ENCODE peak calls at places on chromosomes 1 and 21, in six cellular contexts. C is HepG2, H is GM12878, O is H1, V is SK-N-SH, L is K562. R is an unnamed sample.

GRCh38 chr1:88075813-88076212 is 608.3 kb upstream of the PKN2 start:
- DNase-seq in C (no peak), H (no peak), O (no peak), V (no peak), L (no peak), R (no peak)

GRCh38 chr1:183635112-183635605 is 424 bp downstream of the ARPC5 start:
- DNase-seq in C (no peak), H (no peak), O (no peak), V (peak), L (peak), R (peak)

GRCh38 chr1:226986496-226987178 is 46.5 kb downstream of the COQ8A start:
- DNase-seq in C (no peak), H (no peak), O (no peak), V (no peak), L (no peak), R (no peak)

GRCh38 chr1:175225805-175226129 is 33.2 kb upstream of the KIAA0040 start:
- DNase-seq in C (no peak), H (no peak), O (no peak), V (no peak), L (peak), R (no peak)

GRCh38 chr1:66598670-66599069 is 64.7 kb downstream of the SGIP1 start:
- DNase-seq in C (no peak), H (no peak), O (no peak), V (no peak), L (no peak), R (no peak)

GRCh38 chr21:45670731-45671130 is 27.2 kb downstream of the PCBP3 start:
- DNase-seq in C (no peak), H (no peak), O (no peak), V (no peak), L (no peak), R (no peak)

GRCh38 chr1:68975534-68975933 is 478.7 kb upstream of the DEPDC1 start:
- DNase-seq in C (no peak), H (no peak), O (no peak), V (peak), L (no peak), R (no peak)

GRCh38 chr21:15250384-15250783 is 185.6 kb upstream of the NRIP1 start:
- DNase-seq in C (no peak), H (no peak), O (no peak), V (no peak), L (no peak), R (no peak)

GRCh38 chr1:218482683-218483082 is 137.5 kb downstream of the TGFB2 start:
- DNase-seq in C (no peak), H (no peak), O (no peak), V (no peak), L (no peak), R (no peak)

GRCh38 chr1:56331892-56332567 is 247.3 kb downstream of the PLPP3 start:
- DNase-seq in C (peak), H (peak), O (no peak), V (no peak), L (no peak), R (no peak)

GRCh38 chr1:207414606-207415108 is 39.5 kb upstream of the CR2 start:
- DNase-seq in C (no peak), H (peak), O (no peak), V (no peak), L (no peak), R (no peak)

GRCh38 chr1:80054129-80054528 is 1047.6 kb upstream of the ADGRL4 start:
- DNase-seq in C (no peak), H (no peak), O (no peak), V (peak), L (peak), R (peak)

GRCh38 chr1:43206721-43207228 is 34.6 kb downstream of the CFAP57 start:
- DNase-seq in C (peak), H (no peak), O (peak), V (no peak), L (no peak), R (peak)

GRCh38 chr1:41955461-41956159 is 36.9 kb upstream of the HIVEP3 start:
- DNase-seq in C (no peak), H (peak), O (peak), V (no peak), L (no peak), R (no peak)

GRCh38 chr1:54474500-54475235 is 68.5 kb upstream of the SSBP3 start:
- DNase-seq in C (no peak), H (no peak), O (no peak), V (peak), L (peak), R (no peak)

GRCh38 chr1:38819516-38819915 is 40.1 kb downstream of the RRAGC start:
- DNase-seq in C (no peak), H (no peak), O (no peak), V (no peak), L (no peak), R (no peak)

GRCh38 chr1:9872430-9873165 is 37.5 kb downstream of the CTNNBIP1 start:
- DNase-seq in C (no peak), H (no peak), O (no peak), V (no peak), L (no peak), R (no peak)

GRCh38 chr1:41936107-41936506 is 17.4 kb upstream of the HIVEP3 start:
- DNase-seq in C (no peak), H (no peak), O (no peak), V (no peak), L (no peak), R (no peak)

GRCh38 chr21:44533891-44534627 is 5.9 kb downstream of the KRTAP10-1 start:
- DNase-seq in C (no peak), H (no peak), O (no peak), V (peak), L (peak), R (peak)

GRCh38 chr21:14114251-14114650 is 96.5 kb downstream of the LIPI start:
- DNase-seq in C (no peak), H (no peak), O (no peak), V (no peak), L (no peak), R (peak)

GRCh38 chr1:193568451-193568985 is 382.1 kb upstream of the B3GALT2 start:
- DNase-seq in C (no peak), H (no peak), O (no peak), V (no peak), L (no peak), R (no peak)

GRCh38 chr1:156295391-156295947 is at the start of gene GLMP:
- DNase-seq in C (peak), H (no peak), O (no peak), V (peak), L (peak), R (peak)

GRCh38 chr1:9466780-9467755 is 72.2 kb upstream of the SLC25A33 start:
- DNase-seq in C (no peak), H (no peak), O (no peak), V (no peak), L (no peak), R (no peak)

GRCh38 chr1:27306071-27306470 is 15.9 kb upstream of the TMEM222 start:
- DNase-seq in C (no peak), H (no peak), O (no peak), V (no peak), L (no peak), R (no peak)

GRCh38 chr1:6982443-6982842 is 197.2 kb downstream of the CAMTA1 start:
- DNase-seq in C (no peak), H (no peak), O (no peak), V (no peak), L (no peak), R (no peak)

GRCh38 chr1:201116091-201116490 is 3.9 kb upstream of the CACNA1S start:
- DNase-seq in C (no peak), H (no peak), O (no peak), V (no peak), L (no peak), R (no peak)

GRCh38 chr1:150479927-150480352 is 7.3 kb upstream of the TARS2 start:
- DNase-seq in C (peak), H (no peak), O (no peak), V (no peak), L (no peak), R (no peak)

GRCh38 chr1:4006676-4007374 is 106.8 kb upstream of the C1orf174 start:
- DNase-seq in C (no peak), H (no peak), O (no peak), V (no peak), L (no peak), R (no peak)

GRCh38 chr1:228332797-228333738 is 73.6 kb downstream of the TRIM11 start:
- DNase-seq in C (no peak), H (no peak), O (no peak), V (no peak), L (no peak), R (no peak)

GRCh38 chr1:204320413-204320812 is 39.3 kb downstream of the PLEKHA6 start:
- DNase-seq in C (no peak), H (no peak), O (no peak), V (no peak), L (peak), R (no peak)

GRCh38 chr1:89311757-89312156 is 39.1 kb upstream of the GBP5 start:
- DNase-seq in C (no peak), H (no peak), O (peak), V (no peak), L (no peak), R (peak)

DNA sequence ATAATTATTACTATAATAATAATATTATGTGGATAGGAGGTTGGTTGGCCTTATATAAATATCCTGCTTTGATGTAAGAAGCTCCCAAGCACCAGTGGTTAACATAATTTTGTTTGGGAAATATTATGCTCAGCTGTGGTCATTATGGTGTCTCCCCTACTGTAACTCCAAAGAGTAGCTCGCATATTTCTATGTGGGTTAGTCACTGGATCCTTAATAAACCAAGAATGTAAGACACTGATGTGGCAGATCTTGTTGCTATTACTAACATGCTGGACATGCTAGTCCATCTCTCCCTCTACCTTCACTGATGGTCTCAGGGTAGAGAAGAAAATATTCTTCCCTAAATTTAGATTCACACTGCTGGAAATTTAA is 79.2 kb upstream of the RALGPS2 start:
- DNase-seq in C (no peak), H (no peak), O (no peak), V (no peak), L (no peak), R (no peak)
- TF ChIP-seq JUND in C (no peak), H (no peak), O (no peak), V (peak), L (no peak), R (no peak)

GRCh38 chr1:14888374-14888773 is 265.2 kb upstream of the TMEM51 start:
- DNase-seq in C (no peak), H (no peak), O (no peak), V (no peak), L (no peak), R (no peak)

GRCh38 chr1:14887044-14887443 is 266.5 kb upstream of the TMEM51 start:
- DNase-seq in C (no peak), H (no peak), O (no peak), V (no peak), L (no peak), R (no peak)

GRCh38 chr1:14889937-14890440 is 263.6 kb upstream of the TMEM51 start:
- DNase-seq in C (no peak), H (no peak), O (no peak), V (no peak), L (no peak), R (no peak)

GRCh38 chr1:14884619-14885175 is 268.9 kb upstream of the TMEM51 start:
- DNase-seq in C (no peak), H (no peak), O (no peak), V (no peak), L (no peak), R (no peak)

GRCh38 chr1:14887936-14888335 is 265.6 kb upstream of the TMEM51 start:
- DNase-seq in C (no peak), H (no peak), O (no peak), V (no peak), L (no peak), R (no peak)
- TF ChIP-seq JUND in C (no peak), H (no peak), O (no peak), V (no peak), L (no peak), R (no peak)

DNA sequence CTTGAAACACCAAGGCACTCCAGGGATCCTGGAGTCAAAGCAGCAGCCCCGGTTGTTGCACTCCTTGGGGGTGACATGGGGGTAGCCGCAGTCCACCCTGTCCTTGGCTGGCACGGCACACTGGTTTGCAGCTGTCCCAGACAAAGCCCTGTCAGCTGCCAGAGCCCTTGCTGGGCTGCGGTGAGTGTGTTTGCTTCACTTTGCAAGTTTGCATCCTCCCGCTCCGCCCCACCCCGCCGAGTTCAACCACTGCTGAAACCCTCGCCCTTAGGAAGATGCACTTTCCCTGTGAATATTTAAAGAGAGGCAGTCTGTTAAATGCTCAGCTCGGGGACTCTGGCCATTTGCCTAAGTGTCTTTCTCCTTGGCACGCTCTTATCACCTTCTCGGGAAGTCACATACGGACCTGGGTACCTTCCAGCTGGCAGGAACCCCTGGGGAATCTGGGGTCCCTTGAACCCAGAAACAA is 1.7 kb downstream of the TFF3 start:
- DNase-seq in C (peak), H (no peak), O (no peak), V (no peak), L (no peak), R (no peak)
- TF ChIP-seq JUND in C (no peak), H (no peak), O (no peak), V (no peak), L (no peak), R (no peak)

GRCh38 chr1:19006837-19007271 is 50.4 kb upstream of the IFFO2 start:
- DNase-seq in C (peak), H (no peak), O (no peak), V (no peak), L (no peak), R (no peak)
- TF ChIP-seq JUND in C (no peak), H (no peak), O (no peak), V (no peak), L (no peak), R (no peak)

DNA sequence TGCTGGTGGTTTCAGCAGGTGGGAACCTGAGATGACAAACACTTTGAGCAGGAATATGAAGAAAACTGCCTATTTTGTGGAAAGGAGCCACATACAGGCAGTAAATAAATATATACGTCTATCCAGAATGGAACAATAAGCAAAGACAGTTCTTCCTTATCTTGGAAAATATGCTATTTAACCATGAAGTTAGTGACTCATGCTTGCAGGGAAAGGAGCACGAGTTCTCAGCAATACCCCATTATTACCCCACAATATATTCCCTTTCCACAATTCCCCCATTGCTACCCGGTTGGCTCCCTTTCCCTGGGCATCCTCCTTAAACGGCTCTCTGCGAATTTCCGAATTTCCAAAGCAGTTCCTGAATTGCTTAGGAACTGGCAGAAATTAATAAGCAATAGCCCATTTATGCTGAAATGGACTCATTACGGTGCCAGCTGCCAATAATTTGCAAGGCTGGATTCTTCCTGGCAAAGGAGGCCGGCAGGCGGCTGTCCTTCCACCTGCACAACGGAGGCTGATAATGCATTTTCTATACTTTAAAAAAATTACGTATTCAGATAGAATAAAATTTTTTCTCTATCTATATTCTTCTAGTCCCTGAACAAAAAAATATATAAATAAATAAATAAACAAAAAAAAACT is 65.4 kb downstream of the TIAM1 start:
- DNase-seq in C (no peak), H (no peak), O (no peak), V (no peak), L (no peak), R (no peak)
- TF ChIP-seq JUND in C (no peak), H (no peak), O (no peak), V (no peak), L (no peak), R (no peak)

GRCh38 chr1:181909010-181909409 is 152.5 kb downstream of the ZNF648 start:
- DNase-seq in C (no peak), H (no peak), O (no peak), V (no peak), L (no peak), R (no peak)
- TF ChIP-seq JUND in C (no peak), H (no peak), O (no peak), V (no peak), L (no peak), R (no peak)

GRCh38 chr1:19096036-19096833 is 113.8 kb downstream of the UBR4 start:
- DNase-seq in C (peak), H (no peak), O (no peak), V (peak), L (no peak), R (peak)
- TF ChIP-seq JUND in C (no peak), H (no peak), O (no peak), V (no peak), L (no peak), R (no peak)

R was measured in T47D.